ENCODE peak calls at places on chromosome 6, in five cellular contexts. One of them, this sample, is unnamed.
A peak's percentile ranks its signal among the peaks of the same experiment; 100 is the strongest.

GRCh38 chr6:27505209-27506027 is 32.5 kb upstream of the ZNF184 start:
- DNase-seq in HCT116: peak; percentile 87
- DNase-seq in A549: peak; percentile 92
- DNase-seq in keratinocyte: peak; percentile 94
- DNase-seq in psoas muscle: no peak
- DNase-seq in this sample: peak; percentile 79

GRCh38 chr6:53530346-53530745 is 14.6 kb downstream of the GCLC start:
- DNase-seq in HCT116: no peak
- DNase-seq in A549: no peak
- DNase-seq in keratinocyte: no peak
- DNase-seq in psoas muscle: no peak
- DNase-seq in this sample: no peak

GRCh38 chr6:39402239-39402751 is 79.8 kb upstream of the KCNK16 start:
- DNase-seq in HCT116: no peak
- DNase-seq in A549: no peak
- DNase-seq in keratinocyte: no peak
- DNase-seq in psoas muscle: no peak
- DNase-seq in this sample: peak; percentile 33

GRCh38 chr6:57109905-57110304 is 19.9 kb downstream of the ZNF451 start:
- DNase-seq in HCT116: no peak
- DNase-seq in A549: no peak
- DNase-seq in keratinocyte: no peak
- DNase-seq in psoas muscle: no peak
- DNase-seq in this sample: no peak

GRCh38 chr6:23175391-23175790 is 606.0 kb downstream of the HDGFL1 start:
- DNase-seq in HCT116: no peak
- DNase-seq in A549: no peak
- DNase-seq in keratinocyte: no peak
- DNase-seq in psoas muscle: no peak
- DNase-seq in this sample: no peak

GRCh38 chr6:75436869-75437268 is 56.7 kb downstream of the FILIP1 start:
- DNase-seq in HCT116: no peak
- DNase-seq in A549: no peak
- DNase-seq in keratinocyte: no peak
- DNase-seq in psoas muscle: peak; percentile 78
- DNase-seq in this sample: peak; percentile 47

GRCh38 chr6:90072961-90073464 is 178.7 kb downstream of the GJA10 start:
- DNase-seq in HCT116: no peak
- DNase-seq in A549: no peak
- DNase-seq in keratinocyte: no peak
- DNase-seq in psoas muscle: no peak
- DNase-seq in this sample: no peak

GRCh38 chr6:70686548-70687133 is 19.0 kb downstream of the SMAP1 start:
- DNase-seq in HCT116: no peak
- DNase-seq in A549: peak; percentile 27
- DNase-seq in keratinocyte: no peak
- DNase-seq in psoas muscle: no peak
- DNase-seq in this sample: no peak

GRCh38 chr6:135311446-135312200 is 130.5 kb downstream of the MYB start:
- DNase-seq in HCT116: no peak
- DNase-seq in A549: no peak
- DNase-seq in keratinocyte: no peak
- DNase-seq in psoas muscle: no peak
- DNase-seq in this sample: no peak

GRCh38 chr6:25193147-25193864 is 85.9 kb upstream of the CARMIL1 start:
- DNase-seq in HCT116: peak; percentile 58
- DNase-seq in A549: peak; percentile 54
- DNase-seq in keratinocyte: peak; percentile 65
- DNase-seq in psoas muscle: no peak
- DNase-seq in this sample: peak; percentile 55

GRCh38 chr6:14792118-14792955 is 453.5 kb upstream of the JARID2 start:
- DNase-seq in HCT116: no peak
- DNase-seq in A549: no peak
- DNase-seq in keratinocyte: no peak
- DNase-seq in psoas muscle: no peak
- DNase-seq in this sample: no peak

GRCh38 chr6:43129434-43130194 is 41.5 kb upstream of the SRF start:
- DNase-seq in HCT116: no peak
- DNase-seq in A549: peak; percentile 26
- DNase-seq in keratinocyte: no peak
- DNase-seq in psoas muscle: no peak
- DNase-seq in this sample: peak; percentile 51

GRCh38 chr6:150635906-150636514 is 36.3 kb downstream of the PLEKHG1 start:
- DNase-seq in HCT116: no peak
- DNase-seq in A549: no peak
- DNase-seq in keratinocyte: no peak
- DNase-seq in psoas muscle: no peak
- DNase-seq in this sample: no peak

GRCh38 chr6:137830562-137830961 is 36.5 kb upstream of the TNFAIP3 start:
- DNase-seq in HCT116: no peak
- DNase-seq in A549: no peak
- DNase-seq in keratinocyte: no peak
- DNase-seq in psoas muscle: no peak
- DNase-seq in this sample: no peak

GRCh38 chr6:169190144-169190584 is 63.5 kb downstream of the THBS2 start:
- DNase-seq in HCT116: no peak
- DNase-seq in A549: no peak
- DNase-seq in keratinocyte: no peak
- DNase-seq in psoas muscle: peak; percentile 85
- DNase-seq in this sample: peak; percentile 89

GRCh38 chr6:158081657-158081935 is 86.5 kb downstream of the SERAC1 start:
- DNase-seq in HCT116: no peak
- DNase-seq in A549: no peak
- DNase-seq in keratinocyte: no peak
- DNase-seq in psoas muscle: no peak
- DNase-seq in this sample: no peak

GRCh38 chr6:4612636-4613171 is 163.5 kb upstream of the CDYL start:
- DNase-seq in HCT116: no peak
- DNase-seq in A549: no peak
- DNase-seq in keratinocyte: no peak
- DNase-seq in psoas muscle: peak; percentile 62
- DNase-seq in this sample: peak; percentile 78

GRCh38 chr6:142913511-142914047 is 31.4 kb downstream of the HIVEP2 start:
- DNase-seq in HCT116: no peak
- DNase-seq in A549: no peak
- DNase-seq in keratinocyte: no peak
- DNase-seq in psoas muscle: no peak
- DNase-seq in this sample: no peak

GRCh38 chr6:17610835-17611234 is 10.7 kb downstream of the FAM8A1 start:
- DNase-seq in HCT116: no peak
- DNase-seq in A549: no peak
- DNase-seq in keratinocyte: no peak
- DNase-seq in psoas muscle: no peak
- DNase-seq in this sample: no peak

DNA sequence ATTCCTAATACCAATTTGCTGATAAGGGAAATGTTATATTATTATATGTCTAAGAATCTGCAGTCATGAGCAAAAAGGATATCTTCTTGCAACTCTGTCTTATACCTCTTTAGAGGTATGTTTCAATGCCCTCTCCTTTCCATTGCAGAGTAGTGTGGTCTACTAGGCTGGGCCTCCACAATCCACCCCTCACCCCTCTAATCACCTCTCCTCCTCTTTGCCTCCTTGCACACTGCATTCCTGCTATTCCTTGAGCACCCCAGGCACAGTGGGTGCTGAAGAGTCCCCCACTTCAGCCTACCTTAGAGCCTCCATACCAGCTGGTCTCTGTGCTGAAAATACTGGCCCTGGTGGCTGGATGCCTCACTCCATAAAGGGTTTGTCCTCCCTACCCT is 26.9 kb downstream of the ARMC2 start:
- DNase-seq in HCT116: no peak
- DNase-seq in A549: no peak
- DNase-seq in keratinocyte: no peak
- DNase-seq in psoas muscle: no peak
- DNase-seq in this sample: no peak
- H3K4me1 ChIP-seq in HCT116: no peaks in the 10 kb centered on the region
- H3K4me1 ChIP-seq in A549: no peaks in the 10 kb centered on the region
- H3K4me1 ChIP-seq in keratinocyte: no peaks in the 10 kb centered on the region
- H3K4me1 ChIP-seq in psoas muscle: peaks cover 6% of the 10 kb centered on the region
- H3K4me1 ChIP-seq in this sample: no peaks in the 10 kb centered on the region

GRCh38 chr6:31204751-31205145 is 34.3 kb upstream of the POU5F1 start:
- DNase-seq in HCT116: no peak
- DNase-seq in A549: no peak
- DNase-seq in keratinocyte: no peak
- DNase-seq in psoas muscle: no peak
- DNase-seq in this sample: no peak
- H3K27ac ChIP-seq in HCT116: peak overlapping the region; percentile 56
- H3K27ac ChIP-seq in A549: peak overlapping the region; percentile 87
- H3K27ac ChIP-seq in keratinocyte: peak overlapping the region; percentile 73
- H3K27ac ChIP-seq in psoas muscle: peak overlapping the region; percentile 73
- H3K27ac ChIP-seq in this sample: peak overlapping the region; percentile 83

DNA sequence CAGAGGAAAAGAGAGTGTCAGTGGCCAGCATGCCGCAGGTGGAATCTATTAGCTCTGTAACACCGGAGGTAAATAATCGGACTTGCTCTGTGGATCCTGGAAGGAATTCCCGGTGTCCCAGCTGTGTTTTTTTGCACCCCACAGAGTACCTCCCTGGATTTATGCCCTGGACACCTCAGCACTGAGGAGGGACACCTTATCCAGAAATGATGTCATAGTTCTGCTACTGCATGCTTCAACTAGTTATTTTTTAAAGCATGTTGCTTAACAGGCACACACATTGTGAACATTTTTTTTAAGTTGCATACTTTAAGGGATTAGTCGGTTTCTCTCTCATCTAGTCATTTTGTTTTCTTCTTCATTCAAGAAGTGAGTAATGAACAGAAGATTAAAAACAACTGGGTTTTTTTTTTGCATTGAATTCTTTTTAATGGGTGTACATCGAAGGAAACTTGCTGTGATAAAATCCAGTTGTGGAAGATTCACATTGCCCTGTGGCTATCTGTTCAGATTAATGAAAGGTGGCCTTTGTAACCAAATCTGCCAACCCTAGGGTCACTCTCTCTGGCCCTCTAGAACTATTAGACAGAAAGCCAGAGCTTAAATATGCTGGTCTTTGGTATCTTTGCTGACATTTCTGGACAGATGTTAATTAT is 572.9 kb downstream of the PKHD1 start:
- DNase-seq in HCT116: no peak
- DNase-seq in A549: no peak
- DNase-seq in keratinocyte: peak; percentile 78
- DNase-seq in psoas muscle: no peak
- DNase-seq in this sample: no peak
- H3K4me1 ChIP-seq in HCT116: no peaks in the 10 kb centered on the region
- H3K4me1 ChIP-seq in A549: no peaks in the 10 kb centered on the region
- H3K4me1 ChIP-seq in keratinocyte: peaks cover 20% of the 10 kb centered on the region
- H3K4me1 ChIP-seq in psoas muscle: no peaks in the 10 kb centered on the region
- H3K4me1 ChIP-seq in this sample: no peaks in the 10 kb centered on the region

GRCh38 chr6:32184084-32184640 is at the start of gene AGER:
- DNase-seq in HCT116: no peak
- DNase-seq in A549: no peak
- DNase-seq in keratinocyte: no peak
- DNase-seq in psoas muscle: no peak
- DNase-seq in this sample: no peak
- H3K27ac ChIP-seq in HCT116: peak within 1 kb of the TSS; percentile 43
- H3K27ac ChIP-seq in A549: peak within 1 kb of the TSS; percentile 61
- H3K27ac ChIP-seq in keratinocyte: no peak within 1 kb of the TSS
- H3K27ac ChIP-seq in psoas muscle: peak within 1 kb of the TSS; percentile 76
- H3K27ac ChIP-seq in this sample: peak within 1 kb of the TSS; percentile 83

GRCh38 chr6:167840160-167840525 is 13.4 kb downstream of the AFDN start:
- DNase-seq in HCT116: no peak
- DNase-seq in A549: no peak
- DNase-seq in keratinocyte: no peak
- DNase-seq in psoas muscle: no peak
- DNase-seq in this sample: no peak
- H3K4me1 ChIP-seq in HCT116: no peaks in the 10 kb centered on the region
- H3K4me1 ChIP-seq in A549: peaks cover 24% of the 10 kb centered on the region
- H3K4me1 ChIP-seq in keratinocyte: no peaks in the 10 kb centered on the region
- H3K4me1 ChIP-seq in psoas muscle: peaks cover 11% of the 10 kb centered on the region
- H3K4me1 ChIP-seq in this sample: no peaks in the 10 kb centered on the region

GRCh38 chr6:11412616-11413015 is 124.9 kb upstream of the TMEM170B start:
- DNase-seq in HCT116: no peak
- DNase-seq in A549: no peak
- DNase-seq in keratinocyte: no peak
- DNase-seq in psoas muscle: no peak
- DNase-seq in this sample: no peak

GRCh38 chr6:11413112-11413687 is 124.3 kb upstream of the TMEM170B start:
- DNase-seq in HCT116: no peak
- DNase-seq in A549: no peak
- DNase-seq in keratinocyte: no peak
- DNase-seq in psoas muscle: no peak
- DNase-seq in this sample: no peak

GRCh38 chr6:11412011-11412424 is 125.5 kb upstream of the TMEM170B start:
- DNase-seq in HCT116: no peak
- DNase-seq in A549: no peak
- DNase-seq in keratinocyte: no peak
- DNase-seq in psoas muscle: no peak
- DNase-seq in this sample: no peak

GRCh38 chr6:11411592-11411991 is 126.0 kb upstream of the TMEM170B start:
- DNase-seq in HCT116: no peak
- DNase-seq in A549: no peak
- DNase-seq in keratinocyte: no peak
- DNase-seq in psoas muscle: no peak
- DNase-seq in this sample: no peak

GRCh38 chr6:11410539-11411307 is 126.8 kb upstream of the TMEM170B start:
- DNase-seq in HCT116: no peak
- DNase-seq in A549: no peak
- DNase-seq in keratinocyte: no peak
- DNase-seq in psoas muscle: no peak
- DNase-seq in this sample: no peak
- H3K27ac ChIP-seq in HCT116: no peak overlapping the region
- H3K27ac ChIP-seq in A549: peak overlapping the region; percentile 75
- H3K27ac ChIP-seq in keratinocyte: no peak overlapping the region
- H3K27ac ChIP-seq in psoas muscle: no peak overlapping the region
- H3K27ac ChIP-seq in this sample: peak overlapping the region; percentile 79

GRCh38 chr6:111973897-111974639 is 79.8 kb upstream of the CCN6 start:
- DNase-seq in HCT116: no peak
- DNase-seq in A549: no peak
- DNase-seq in keratinocyte: no peak
- DNase-seq in psoas muscle: no peak
- DNase-seq in this sample: no peak

GRCh38 chr6:111976169-111976568 is 77.7 kb upstream of the CCN6 start:
- DNase-seq in HCT116: no peak
- DNase-seq in A549: no peak
- DNase-seq in keratinocyte: no peak
- DNase-seq in psoas muscle: no peak
- DNase-seq in this sample: no peak

GRCh38 chr6:111978826-111979225 is 75.1 kb upstream of the CCN6 start:
- DNase-seq in HCT116: no peak
- DNase-seq in A549: no peak
- DNase-seq in keratinocyte: no peak
- DNase-seq in psoas muscle: no peak
- DNase-seq in this sample: no peak

GRCh38 chr6:111972714-111973678 is 80.9 kb upstream of the CCN6 start:
- DNase-seq in HCT116: no peak
- DNase-seq in A549: peak; percentile 19
- DNase-seq in keratinocyte: no peak
- DNase-seq in psoas muscle: peak; percentile 65
- DNase-seq in this sample: peak; percentile 67

DNA sequence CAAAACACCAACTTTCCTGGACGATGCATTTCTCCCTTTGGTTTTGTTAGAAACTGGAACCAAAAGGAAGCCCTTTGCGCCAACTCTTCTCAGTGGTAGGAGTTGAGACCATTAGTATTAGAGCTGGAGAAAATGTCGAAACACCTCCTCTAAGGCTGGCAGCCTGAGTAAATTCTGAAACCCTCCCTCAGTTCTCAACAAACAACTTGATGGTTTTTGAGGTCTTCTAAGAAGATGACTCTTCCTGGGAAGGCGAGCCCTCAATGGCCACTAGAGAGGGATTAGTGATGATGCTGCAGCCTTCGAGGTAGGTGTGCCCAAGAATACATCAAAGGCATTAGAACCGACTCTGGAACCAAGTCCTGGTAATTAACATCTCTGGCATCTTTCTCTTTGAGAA is 78.4 kb upstream of the CCN6 start:
- DNase-seq in HCT116: no peak
- DNase-seq in A549: no peak
- DNase-seq in keratinocyte: no peak
- DNase-seq in psoas muscle: no peak
- DNase-seq in this sample: no peak
- H3K4me1 ChIP-seq in HCT116: peaks cover 4% of the 10 kb centered on the region
- H3K4me1 ChIP-seq in A549: peaks cover 11% of the 10 kb centered on the region
- H3K4me1 ChIP-seq in keratinocyte: peaks cover 45% of the 10 kb centered on the region
- H3K4me1 ChIP-seq in psoas muscle: no peaks in the 10 kb centered on the region
- H3K4me1 ChIP-seq in this sample: no peaks in the 10 kb centered on the region

This sample was measured in uterus.